ENCODE peak calls at places on chromosomes 2 and 18, in five cellular contexts. One of them, this sample, is unnamed.

GRCh38 chr18:8314123-8314522 is 295.1 kb upstream of the RAB12 start:
- DNase-seq in astrocyte of the spinal cord: no peak
- DNase-seq in coronary artery: no peak
- DNase-seq in Calu3: no peak
- DNase-seq in fibroblast of lung: peak; percentile 51
- DNase-seq in this sample: no peak

GRCh38 chr18:34121157-34121807 is 103.4 kb downstream of the NOL4 start:
- DNase-seq in astrocyte of the spinal cord: peak; percentile 67
- DNase-seq in coronary artery: no peak
- DNase-seq in Calu3: peak; percentile 56
- DNase-seq in fibroblast of lung: peak; percentile 76
- DNase-seq in this sample: peak; percentile 72

GRCh38 chr2:231541605-231542509 is 11.6 kb upstream of the NMUR1 start:
- DNase-seq in astrocyte of the spinal cord: no peak
- DNase-seq in coronary artery: no peak
- DNase-seq in Calu3: no peak
- DNase-seq in fibroblast of lung: no peak
- DNase-seq in this sample: peak; percentile 41

GRCh38 chr2:2850218-2850850 is 519.3 kb upstream of the MYT1L start:
- DNase-seq in astrocyte of the spinal cord: no peak
- DNase-seq in coronary artery: no peak
- DNase-seq in Calu3: no peak
- DNase-seq in fibroblast of lung: no peak
- DNase-seq in this sample: no peak

GRCh38 chr2:112074506-112074905 is 19.4 kb downstream of the TMEM87B start:
- DNase-seq in astrocyte of the spinal cord: no peak
- DNase-seq in coronary artery: no peak
- DNase-seq in Calu3: no peak
- DNase-seq in fibroblast of lung: peak; percentile 57
- DNase-seq in this sample: no peak

GRCh38 chr2:12824771-12825363 is 108.1 kb downstream of the TRIB2 start:
- DNase-seq in astrocyte of the spinal cord: peak; percentile 17
- DNase-seq in coronary artery: peak; percentile 83
- DNase-seq in Calu3: no peak
- DNase-seq in fibroblast of lung: peak; percentile 67
- DNase-seq in this sample: no peak

GRCh38 chr2:230793573-230794359 is 71.0 kb upstream of the ITM2C start:
- DNase-seq in astrocyte of the spinal cord: peak; percentile 99
- DNase-seq in coronary artery: peak; percentile 83
- DNase-seq in Calu3: peak; percentile 76
- DNase-seq in fibroblast of lung: peak; percentile 100
- DNase-seq in this sample: peak; percentile 99

GRCh38 chr2:143489135-143489534 is 359.9 kb downstream of the ARHGAP15 start:
- DNase-seq in astrocyte of the spinal cord: peak; percentile 81
- DNase-seq in coronary artery: no peak
- DNase-seq in Calu3: no peak
- DNase-seq in fibroblast of lung: peak; percentile 95
- DNase-seq in this sample: peak; percentile 84

GRCh38 chr18:2883137-2883671 is 36.4 kb downstream of the EMILIN2 start:
- DNase-seq in astrocyte of the spinal cord: no peak
- DNase-seq in coronary artery: peak; percentile 61
- DNase-seq in Calu3: no peak
- DNase-seq in fibroblast of lung: no peak
- DNase-seq in this sample: no peak

GRCh38 chr2:27960237-27960912 is 69.8 kb downstream of the BABAM2 start:
- DNase-seq in astrocyte of the spinal cord: peak; percentile 96
- DNase-seq in coronary artery: no peak
- DNase-seq in Calu3: no peak
- DNase-seq in fibroblast of lung: peak; percentile 97
- DNase-seq in this sample: peak; percentile 93

GRCh38 chr2:128027801-128028667 is at the start of gene SAP130:
- DNase-seq in astrocyte of the spinal cord: peak; percentile 97
- DNase-seq in coronary artery: peak; percentile 98
- DNase-seq in Calu3: peak; percentile 98
- DNase-seq in fibroblast of lung: peak; percentile 93
- DNase-seq in this sample: peak; percentile 96
- TF ChIP-seq CTCF in astrocyte of the spinal cord: no peak
- TF ChIP-seq CTCF in coronary artery: no peak
- TF ChIP-seq CTCF in Calu3: no peak
- TF ChIP-seq CTCF in fibroblast of lung: no peak
- TF ChIP-seq CTCF in this sample: peak; percentile 5

GRCh38 chr2:217824223-217824622 is 178.6 kb downstream of the TNS1 start:
- DNase-seq in astrocyte of the spinal cord: no peak
- DNase-seq in coronary artery: no peak
- DNase-seq in Calu3: no peak
- DNase-seq in fibroblast of lung: no peak
- DNase-seq in this sample: no peak

GRCh38 chr2:217820904-217821303 is 181.9 kb downstream of the TNS1 start:
- DNase-seq in astrocyte of the spinal cord: no peak
- DNase-seq in coronary artery: no peak
- DNase-seq in Calu3: no peak
- DNase-seq in fibroblast of lung: no peak
- DNase-seq in this sample: no peak

GRCh38 chr2:217821536-217822147 is 181.2 kb downstream of the TNS1 start:
- DNase-seq in astrocyte of the spinal cord: no peak
- DNase-seq in coronary artery: no peak
- DNase-seq in Calu3: no peak
- DNase-seq in fibroblast of lung: no peak
- DNase-seq in this sample: no peak

GRCh38 chr2:217823626-217824025 is 179.2 kb downstream of the TNS1 start:
- DNase-seq in astrocyte of the spinal cord: no peak
- DNase-seq in coronary artery: no peak
- DNase-seq in Calu3: no peak
- DNase-seq in fibroblast of lung: no peak
- DNase-seq in this sample: no peak

DNA sequence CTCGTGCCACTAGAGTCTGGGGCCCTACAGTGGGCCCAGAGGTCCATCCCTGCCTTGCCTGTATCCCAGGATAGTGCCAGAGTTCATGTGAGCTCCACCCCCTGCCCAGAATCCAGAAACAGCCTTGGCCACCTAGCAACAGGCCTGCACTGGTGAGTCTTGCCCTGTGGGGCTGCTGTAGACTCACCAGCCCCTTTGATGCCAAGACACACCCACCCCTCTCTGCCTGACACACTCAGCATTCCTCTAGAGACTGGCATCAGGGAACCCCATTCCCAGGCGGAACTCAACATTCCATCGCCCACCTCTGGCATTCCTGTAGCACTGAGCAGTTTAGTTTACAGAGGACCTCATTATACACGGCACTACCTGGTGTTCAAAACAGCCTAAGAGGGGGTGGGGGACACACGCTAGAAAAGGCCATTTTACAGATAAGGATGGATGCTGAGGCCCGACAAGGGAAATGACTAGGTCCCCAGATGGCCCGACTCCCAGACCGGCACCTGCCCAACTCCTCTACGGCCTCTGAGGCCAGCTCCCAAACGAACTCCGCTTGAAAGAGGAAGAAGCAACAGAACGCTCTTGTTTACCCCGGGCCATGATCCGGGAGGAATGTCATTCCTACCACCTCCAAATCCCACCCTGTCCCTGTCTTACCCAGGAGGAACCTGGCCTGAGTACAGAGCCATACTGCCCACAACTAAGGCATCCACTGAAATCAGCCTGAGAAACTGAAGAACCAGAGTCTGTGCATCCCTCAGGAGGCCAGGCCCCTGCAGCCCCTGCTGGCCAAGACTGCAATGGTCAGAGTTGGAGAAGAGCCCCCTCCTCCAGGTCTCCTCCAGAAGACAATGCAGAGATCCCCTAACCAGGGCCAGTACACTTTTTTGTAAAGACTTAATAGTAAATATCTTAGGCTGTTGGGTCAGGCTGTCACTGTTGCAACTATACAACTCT is 180.2 kb downstream of the TNS1 start:
- DNase-seq in astrocyte of the spinal cord: no peak
- DNase-seq in coronary artery: no peak
- DNase-seq in Calu3: no peak
- DNase-seq in fibroblast of lung: peak; percentile 72
- DNase-seq in this sample: no peak
- TF ChIP-seq CTCF in astrocyte of the spinal cord: peak; percentile 10
- TF ChIP-seq CTCF in coronary artery: no peak
- TF ChIP-seq CTCF in Calu3: no peak
- TF ChIP-seq CTCF in fibroblast of lung: no peak
- TF ChIP-seq CTCF in this sample: peak; percentile 14

DNA sequence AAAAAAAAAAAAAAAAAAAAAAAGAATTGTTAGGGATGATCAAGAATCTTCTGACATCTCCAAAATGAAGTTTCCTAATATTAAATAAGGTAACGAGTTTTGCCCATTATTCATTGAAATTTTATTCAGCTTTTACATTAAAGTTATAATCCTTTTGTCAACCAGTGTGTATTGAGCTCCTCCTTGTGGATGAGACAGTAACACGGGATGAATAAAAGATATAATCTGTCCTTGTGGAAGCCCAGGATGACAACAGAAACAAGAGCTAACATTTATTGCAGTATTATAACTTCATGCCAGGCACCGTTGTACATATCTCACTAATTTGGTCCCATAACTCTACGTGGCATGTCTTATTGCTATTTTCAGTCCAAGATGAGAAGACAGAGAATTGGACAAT is 33.4 kb upstream of the SERPINB7 start:
- DNase-seq in astrocyte of the spinal cord: peak; percentile 33
- DNase-seq in coronary artery: no peak
- DNase-seq in Calu3: no peak
- DNase-seq in fibroblast of lung: no peak
- DNase-seq in this sample: peak; percentile 61
- TF ChIP-seq CTCF in astrocyte of the spinal cord: peak; percentile 58
- TF ChIP-seq CTCF in coronary artery: no peak
- TF ChIP-seq CTCF in Calu3: peak; percentile 36
- TF ChIP-seq CTCF in fibroblast of lung: peak; percentile 33
- TF ChIP-seq CTCF in this sample: peak; percentile 59

DNA sequence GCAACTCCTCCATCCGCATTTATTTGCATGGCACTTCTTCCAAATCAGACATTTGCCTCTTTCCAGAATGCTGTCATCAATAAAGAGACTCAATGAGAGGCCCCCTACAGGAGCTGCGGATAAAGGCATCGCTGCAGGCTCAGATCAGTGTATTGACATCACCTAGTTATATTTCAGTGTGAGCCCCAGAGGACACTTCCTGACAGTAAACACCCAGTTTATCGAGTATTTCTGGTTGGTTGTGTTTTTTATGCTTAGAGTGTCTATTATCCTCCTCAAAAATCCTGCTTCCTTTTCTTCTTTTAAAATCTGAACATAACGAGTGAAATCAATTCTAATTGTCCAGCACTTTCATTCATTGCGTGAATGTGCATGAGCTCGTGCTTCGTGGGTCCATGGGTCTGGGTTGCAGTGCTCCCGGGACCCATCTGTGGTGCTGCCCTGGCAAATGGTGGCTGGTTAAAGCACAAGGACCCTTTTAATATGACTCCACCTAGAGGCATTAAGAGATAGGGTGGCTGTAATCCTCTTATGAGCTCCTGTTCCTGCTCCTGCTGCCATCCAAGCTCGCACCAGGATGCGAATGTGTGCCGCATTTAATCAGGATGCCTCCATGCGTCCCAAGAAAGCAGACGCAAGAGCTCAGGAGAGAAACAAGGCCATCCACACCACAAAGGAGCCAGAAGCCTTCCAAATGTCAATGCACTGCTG is 38.9 kb downstream of the NRP2 start:
- DNase-seq in astrocyte of the spinal cord: no peak
- DNase-seq in coronary artery: no peak
- DNase-seq in Calu3: no peak
- DNase-seq in fibroblast of lung: no peak
- DNase-seq in this sample: no peak
- TF ChIP-seq CTCF in astrocyte of the spinal cord: peak; percentile 57
- TF ChIP-seq CTCF in coronary artery: no peak
- TF ChIP-seq CTCF in Calu3: peak; percentile 36
- TF ChIP-seq CTCF in fibroblast of lung: peak; percentile 50
- TF ChIP-seq CTCF in this sample: peak; percentile 60

This sample was measured in choroid plexus epithelial cell.